ENCODE peak calls at places on chromosomes 6 and 20, in five cellular contexts. One of them, this sample, is unnamed.

GRCh38 chr20:14454296-14454695 is 116.9 kb upstream of the FLRT3 start:
- DNase-seq in kidney epithelial cell: no peak
- DNase-seq in GM12865: no peak
- DNase-seq in fibroblast of villous mesenchyme: peak
- DNase-seq in ascending aorta: no peak
- DNase-seq in this sample: no peak

GRCh38 chr6:107704377-107705013 is 119.6 kb downstream of the SCML4 start:
- DNase-seq in fibroblast of villous mesenchyme: peak
- DNase-seq in GM12865: peak
- DNase-seq in ascending aorta: no peak
- DNase-seq in kidney epithelial cell: no peak
- DNase-seq in this sample: peak

GRCh38 chr20:34579936-34580587 is 21.5 kb downstream of the MAP1LC3A start:
- DNase-seq in fibroblast of villous mesenchyme: no peak
- DNase-seq in ascending aorta: peak
- DNase-seq in GM12865: peak
- DNase-seq in kidney epithelial cell: no peak
- DNase-seq in this sample: peak

GRCh38 chr20:13261460-13262301 is 40.6 kb downstream of the ISM1 start:
- DNase-seq in kidney epithelial cell: no peak
- DNase-seq in fibroblast of villous mesenchyme: peak
- DNase-seq in ascending aorta: no peak
- DNase-seq in GM12865: peak
- DNase-seq in this sample: peak

GRCh38 chr6:41694815-41695536 is 40.4 kb downstream of the TFEB start:
- DNase-seq in GM12865: no peak
- DNase-seq in kidney epithelial cell: no peak
- DNase-seq in fibroblast of villous mesenchyme: no peak
- DNase-seq in ascending aorta: no peak
- DNase-seq in this sample: no peak

GRCh38 chr6:31402324-31403282 is 792 bp upstream of the MICA start:
- DNase-seq in kidney epithelial cell: no peak
- DNase-seq in GM12865: peak
- DNase-seq in ascending aorta: no peak
- DNase-seq in fibroblast of villous mesenchyme: peak
- DNase-seq in this sample: no peak

GRCh38 chr6:164336455-164336854 is 921.9 kb downstream of the QKI start:
- DNase-seq in GM12865: no peak
- DNase-seq in ascending aorta: no peak
- DNase-seq in kidney epithelial cell: no peak
- DNase-seq in fibroblast of villous mesenchyme: no peak
- DNase-seq in this sample: no peak

GRCh38 chr6:144646066-144646800 is 361.1 kb downstream of the UTRN start:
- DNase-seq in kidney epithelial cell: no peak
- DNase-seq in GM12865: no peak
- DNase-seq in ascending aorta: no peak
- DNase-seq in fibroblast of villous mesenchyme: no peak
- DNase-seq in this sample: no peak

GRCh38 chr6:38477680-38478260 is 162.0 kb downstream of the BTBD9 start:
- DNase-seq in ascending aorta: no peak
- DNase-seq in GM12865: no peak
- DNase-seq in kidney epithelial cell: no peak
- DNase-seq in fibroblast of villous mesenchyme: no peak
- DNase-seq in this sample: no peak

GRCh38 chr6:112626468-112627082 is 279.4 kb downstream of the RFPL4B start:
- DNase-seq in ascending aorta: no peak
- DNase-seq in kidney epithelial cell: peak
- DNase-seq in GM12865: peak
- DNase-seq in fibroblast of villous mesenchyme: peak
- DNase-seq in this sample: peak

GRCh38 chr6:1136856-1137255 is 175.0 kb upstream of the FOXQ1 start:
- DNase-seq in GM12865: no peak
- DNase-seq in kidney epithelial cell: no peak
- DNase-seq in fibroblast of villous mesenchyme: no peak
- DNase-seq in ascending aorta: no peak
- DNase-seq in this sample: peak

GRCh38 chr6:111555041-111555440 is 50.6 kb downstream of the TRAF3IP2 start:
- DNase-seq in fibroblast of villous mesenchyme: no peak
- DNase-seq in GM12865: no peak
- DNase-seq in kidney epithelial cell: no peak
- DNase-seq in ascending aorta: peak
- DNase-seq in this sample: peak

GRCh38 chr6:80605165-80605989 is 498.9 kb downstream of the BCKDHB start:
- DNase-seq in ascending aorta: no peak
- DNase-seq in fibroblast of villous mesenchyme: peak
- DNase-seq in kidney epithelial cell: no peak
- DNase-seq in GM12865: peak
- DNase-seq in this sample: peak

GRCh38 chr20:30811896-30812671 is 445.4 kb upstream of the DEFB115 start:
- DNase-seq in kidney epithelial cell: no peak
- DNase-seq in ascending aorta: no peak
- DNase-seq in fibroblast of villous mesenchyme: peak
- DNase-seq in GM12865: peak
- DNase-seq in this sample: peak

GRCh38 chr6:149651056-149651455 is 2.5 kb upstream of the KATNA1 start:
- DNase-seq in fibroblast of villous mesenchyme: no peak
- DNase-seq in ascending aorta: no peak
- DNase-seq in kidney epithelial cell: no peak
- DNase-seq in GM12865: peak
- DNase-seq in this sample: no peak

GRCh38 chr6:80217799-80218198 is 111.3 kb downstream of the BCKDHB start:
- DNase-seq in ascending aorta: no peak
- DNase-seq in GM12865: no peak
- DNase-seq in kidney epithelial cell: no peak
- DNase-seq in fibroblast of villous mesenchyme: peak
- DNase-seq in this sample: peak

GRCh38 chr6:107768044-107768443 is 56.1 kb downstream of the SCML4 start:
- DNase-seq in fibroblast of villous mesenchyme: no peak
- DNase-seq in kidney epithelial cell: no peak
- DNase-seq in GM12865: no peak
- DNase-seq in ascending aorta: no peak
- DNase-seq in this sample: no peak

GRCh38 chr6:6886160-6886885 is 221.4 kb upstream of the RREB1 start:
- DNase-seq in kidney epithelial cell: no peak
- DNase-seq in ascending aorta: no peak
- DNase-seq in GM12865: no peak
- DNase-seq in fibroblast of villous mesenchyme: no peak
- DNase-seq in this sample: no peak

GRCh38 chr6:89483111-89483720 is 50.3 kb downstream of the ANKRD6 start:
- DNase-seq in ascending aorta: peak
- DNase-seq in fibroblast of villous mesenchyme: no peak
- DNase-seq in kidney epithelial cell: no peak
- DNase-seq in GM12865: no peak
- DNase-seq in this sample: peak

GRCh38 chr6:131763749-131764148 is 44.1 kb upstream of the ENPP1 start:
- DNase-seq in ascending aorta: no peak
- DNase-seq in GM12865: no peak
- DNase-seq in kidney epithelial cell: no peak
- DNase-seq in fibroblast of villous mesenchyme: no peak
- DNase-seq in this sample: no peak

GRCh38 chr6:81929828-81930227 is 177.3 kb upstream of the TENT5A start:
- DNase-seq in kidney epithelial cell: no peak
- DNase-seq in fibroblast of villous mesenchyme: no peak
- DNase-seq in GM12865: no peak
- DNase-seq in ascending aorta: no peak
- DNase-seq in this sample: peak

GRCh38 chr6:160417135-160417534 is 69.0 kb downstream of the SLC22A3 start:
- DNase-seq in fibroblast of villous mesenchyme: no peak
- DNase-seq in GM12865: no peak
- DNase-seq in ascending aorta: no peak
- DNase-seq in kidney epithelial cell: no peak
- DNase-seq in this sample: no peak

GRCh38 chr6:155765275-155766194 is 309.9 kb upstream of the NOX3 start:
- DNase-seq in GM12865: no peak
- DNase-seq in ascending aorta: no peak
- DNase-seq in kidney epithelial cell: no peak
- DNase-seq in fibroblast of villous mesenchyme: peak
- DNase-seq in this sample: peak

GRCh38 chr6:123715243-123715863 is 78.6 kb upstream of the TRDN start:
- DNase-seq in ascending aorta: no peak
- DNase-seq in fibroblast of villous mesenchyme: peak
- DNase-seq in GM12865: peak
- DNase-seq in kidney epithelial cell: no peak
- DNase-seq in this sample: peak

DNA sequence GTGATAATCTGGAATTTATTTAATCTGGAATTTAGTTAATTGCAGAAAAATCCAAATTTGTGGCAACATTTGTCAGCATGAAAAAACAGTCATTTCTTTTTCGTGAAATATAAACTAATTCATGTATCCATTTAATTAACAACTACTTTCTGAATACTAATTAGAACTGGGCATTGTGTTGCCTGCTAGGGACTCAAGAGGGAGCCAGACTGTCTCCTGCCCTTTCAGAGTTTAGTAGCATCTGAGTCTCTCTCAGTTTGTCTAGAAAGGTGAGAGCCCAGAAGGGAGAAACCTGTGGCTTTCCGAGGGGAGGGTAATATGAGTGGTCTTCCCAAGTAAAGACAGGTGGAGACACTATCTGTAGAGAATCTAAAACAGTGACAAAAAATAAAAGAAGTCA is 210.9 kb upstream of the HDDC2 start:
- DNase-seq in ascending aorta: no peak
- DNase-seq in GM12865: peak
- DNase-seq in fibroblast of villous mesenchyme: peak
- DNase-seq in kidney epithelial cell: no peak
- DNase-seq in this sample: no peak
- TF ChIP-seq CTCF in ascending aorta: no peak
- TF ChIP-seq CTCF in GM12865: peak
- TF ChIP-seq CTCF in fibroblast of villous mesenchyme: peak
- TF ChIP-seq CTCF in kidney epithelial cell: peak
- TF ChIP-seq CTCF in this sample: peak

GRCh38 chr6:168219167-168219566 is 100.4 kb downstream of the DACT2 start:
- DNase-seq in fibroblast of villous mesenchyme: no peak
- DNase-seq in GM12865: no peak
- DNase-seq in kidney epithelial cell: no peak
- DNase-seq in ascending aorta: peak
- DNase-seq in this sample: peak
- H3K4me3 ChIP-seq in fibroblast of villous mesenchyme: no peak
- H3K4me3 ChIP-seq in GM12865: no peak
- H3K4me3 ChIP-seq in kidney epithelial cell: no peak
- H3K4me3 ChIP-seq in ascending aorta: no peak
- H3K4me3 ChIP-seq in this sample: no peak

DNA sequence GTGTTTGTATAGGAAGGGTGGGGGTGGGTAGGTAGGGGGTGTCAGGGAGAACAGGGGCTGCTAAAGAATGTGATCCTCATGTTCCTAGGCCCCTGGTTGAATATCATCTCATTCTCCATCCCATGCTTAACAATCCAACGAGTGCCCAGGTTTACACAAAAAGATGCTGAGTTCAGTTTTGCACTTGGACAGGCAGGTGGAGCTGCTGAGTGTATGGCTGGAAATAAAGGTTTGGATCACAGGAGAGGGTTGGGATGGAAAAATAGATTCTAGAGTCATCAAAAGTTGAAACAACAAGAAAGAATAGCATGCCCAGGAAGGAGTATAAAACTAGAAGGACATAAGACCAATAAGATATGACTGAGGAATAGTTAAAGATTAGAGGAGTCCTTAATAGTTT is 14.2 kb downstream of the CHD6 start:
- DNase-seq in kidney epithelial cell: no peak
- DNase-seq in GM12865: no peak
- DNase-seq in ascending aorta: no peak
- DNase-seq in fibroblast of villous mesenchyme: no peak
- DNase-seq in this sample: no peak
- TF ChIP-seq CTCF in kidney epithelial cell: no peak
- TF ChIP-seq CTCF in GM12865: no peak
- TF ChIP-seq CTCF in ascending aorta: no peak
- TF ChIP-seq CTCF in fibroblast of villous mesenchyme: peak
- TF ChIP-seq CTCF in this sample: no peak

GRCh38 chr20:17966432-17967312 is 1.9 kb downstream of the SNX5 start:
- DNase-seq in kidney epithelial cell: no peak
- DNase-seq in fibroblast of villous mesenchyme: peak
- DNase-seq in ascending aorta: no peak
- DNase-seq in GM12865: peak
- DNase-seq in this sample: peak

GRCh38 chr20:17964073-17964472 is 4.5 kb downstream of the SNX5 start:
- DNase-seq in ascending aorta: no peak
- DNase-seq in GM12865: no peak
- DNase-seq in fibroblast of villous mesenchyme: no peak
- DNase-seq in kidney epithelial cell: no peak
- DNase-seq in this sample: no peak

GRCh38 chr20:17965042-17965697 is 3.4 kb downstream of the SNX5 start:
- DNase-seq in ascending aorta: no peak
- DNase-seq in fibroblast of villous mesenchyme: peak
- DNase-seq in kidney epithelial cell: no peak
- DNase-seq in GM12865: no peak
- DNase-seq in this sample: no peak

GRCh38 chr20:17963114-17963897 is 5.3 kb downstream of the SNX5 start:
- DNase-seq in ascending aorta: no peak
- DNase-seq in fibroblast of villous mesenchyme: no peak
- DNase-seq in GM12865: no peak
- DNase-seq in kidney epithelial cell: no peak
- DNase-seq in this sample: no peak

GRCh38 chr20:17964632-17965031 is 4.0 kb downstream of the SNX5 start:
- DNase-seq in ascending aorta: no peak
- DNase-seq in kidney epithelial cell: no peak
- DNase-seq in GM12865: no peak
- DNase-seq in fibroblast of villous mesenchyme: no peak
- DNase-seq in this sample: no peak
- H3K4me3 ChIP-seq in ascending aorta: no peak
- H3K4me3 ChIP-seq in kidney epithelial cell: no peak
- H3K4me3 ChIP-seq in GM12865: peak
- H3K4me3 ChIP-seq in fibroblast of villous mesenchyme: peak
- H3K4me3 ChIP-seq in this sample: no peak

DNA sequence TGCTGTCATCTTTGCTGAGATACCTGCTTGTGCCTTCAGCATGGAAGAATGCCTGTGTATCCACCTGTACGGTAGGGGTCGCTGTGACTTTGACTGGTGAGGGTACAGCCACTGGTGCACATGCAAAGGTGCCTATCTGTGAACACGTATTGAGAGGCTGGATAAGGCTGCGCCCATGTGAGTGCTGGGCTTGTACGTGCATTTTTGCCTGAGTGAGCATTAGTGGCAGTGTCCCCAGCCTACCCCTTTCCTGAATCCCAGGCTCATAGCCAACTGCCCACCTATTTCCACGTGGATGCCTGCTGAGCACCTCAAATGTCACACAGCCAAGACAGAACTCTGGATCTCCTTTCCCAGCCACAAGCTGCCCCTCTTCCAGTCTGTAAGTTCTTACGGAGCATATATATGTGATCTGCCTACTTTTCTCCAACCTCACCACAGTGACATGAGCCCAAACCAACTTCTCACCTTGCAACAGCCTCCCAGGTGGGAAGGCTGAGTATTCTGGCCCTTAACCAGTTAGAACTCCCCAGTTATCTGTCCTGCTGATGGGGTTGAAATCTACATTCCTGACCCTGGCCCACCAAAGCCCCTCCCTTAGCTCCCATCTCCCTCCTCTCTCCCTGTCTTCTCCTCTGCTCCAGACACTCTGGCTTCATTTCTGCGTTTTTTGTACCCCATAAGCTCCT is 1.1 kb upstream of the SLC2A10 start:
- DNase-seq in fibroblast of villous mesenchyme: no peak
- DNase-seq in GM12865: no peak
- DNase-seq in ascending aorta: no peak
- DNase-seq in kidney epithelial cell: no peak
- DNase-seq in this sample: no peak
- TF ChIP-seq CTCF in fibroblast of villous mesenchyme: no peak
- TF ChIP-seq CTCF in GM12865: no peak
- TF ChIP-seq CTCF in ascending aorta: no peak
- TF ChIP-seq CTCF in kidney epithelial cell: peak
- TF ChIP-seq CTCF in this sample: peak